ENCODE peak calls at places on chromosomes 1 and 21, in ten cellular contexts. R is H54, Y is NCI-H1436, L is H9, H is NCI-H345, X is NCI-H1048, Q is HEK293T, J is AG08396, Z is iPS-NIHi11, W is sciatic nerve. O is an unnamed sample.

GRCh38 chr1:226650236-226650841 is 88.7 kb downstream of the ITPKB start:
- DNase-seq in R (no peak), Y (no peak), L (no peak), H (no peak), X (no peak), Q (no peak), J (no peak), Z (no peak), W (no peak), O (no peak)

GRCh38 chr1:26627959-26628358 is 67.9 kb upstream of the ARID1A start:
- DNase-seq in R (no peak), Y (no peak), L (no peak), H (no peak), X (no peak), Q (no peak), J (no peak), Z (no peak), W (no peak), O (no peak)

GRCh38 chr1:101098907-101099306 is 73.3 kb upstream of the DPH5 start:
- DNase-seq in R (no peak), Y (no peak), L (no peak), H (no peak), X (no peak), Q (no peak), J (no peak), Z (no peak), W (no peak), O (no peak)

GRCh38 chr1:63615809-63616420 is 22.7 kb downstream of the PGM1 start:
- DNase-seq in R (peak; percentile 23), Y (peak; percentile 52), L (peak; percentile 57), H (peak; percentile 70), X (peak; percentile 11), Q (peak; percentile 85), J (peak; percentile 69), Z (peak; percentile 82), W (peak; percentile 69), O (peak; percentile 50)

GRCh38 chr1:202014915-202015676 is 4.7 kb downstream of the ELF3 start:
- DNase-seq in R (no peak), Y (no peak), L (no peak), H (no peak), X (no peak), Q (no peak), J (no peak), Z (no peak), W (no peak), O (no peak)

GRCh38 chr1:150537732-150538684 is 11.2 kb upstream of the ADAMTSL4 start:
- DNase-seq in R (no peak), Y (no peak), L (peak; percentile 82), H (no peak), X (no peak), Q (no peak), J (peak; percentile 63), Z (peak; percentile 77), W (no peak), O (no peak)

GRCh38 chr21:41866274-41866809 is 12.8 kb downstream of the PRDM15 start:
- DNase-seq in R (no peak), Y (no peak), L (no peak), H (no peak), X (no peak), Q (no peak), J (no peak), Z (no peak), W (no peak), O (no peak)

GRCh38 chr1:11571906-11572616 is 82.2 kb downstream of the FBXO2 start:
- DNase-seq in R (no peak), Y (no peak), L (peak; percentile 85), H (no peak), X (no peak), Q (peak; percentile 42), J (no peak), Z (peak; percentile 73), W (no peak), O (no peak)

GRCh38 chr1:5811419-5811818 is 180.8 kb downstream of the NPHP4 start:
- DNase-seq in R (no peak), Y (no peak), L (no peak), H (no peak), X (no peak), Q (no peak), J (no peak), Z (no peak), W (no peak), O (peak; percentile 90)

GRCh38 chr1:29801561-29801973 is 565.2 kb downstream of the PTPRU start:
- DNase-seq in R (no peak), Y (no peak), L (no peak), H (no peak), X (no peak), Q (peak; percentile 9), J (peak; percentile 2), Z (no peak), W (no peak), O (peak; percentile 21)

GRCh38 chr1:197336571-197336970 is 68.5 kb downstream of the CRB1 start:
- DNase-seq in R (no peak), Y (no peak), L (no peak), H (no peak), X (no peak), Q (no peak), J (no peak), Z (no peak), W (no peak), O (no peak)

GRCh38 chr1:203906932-203907331 is 45.5 kb downstream of the SNRPE start:
- DNase-seq in R (peak; percentile 73), Y (no peak), L (no peak), H (no peak), X (no peak), Q (no peak), J (peak; percentile 91), Z (peak; percentile 13), W (no peak), O (no peak)

GRCh38 chr1:103129255-103129654 is 20.9 kb upstream of the COL11A1 start:
- DNase-seq in R (no peak), Y (no peak), L (no peak), H (no peak), X (no peak), Q (no peak), J (peak; percentile 18), Z (no peak), W (no peak), O (no peak)

GRCh38 chr1:19204665-19205266 is 5.3 kb downstream of the UBR4 start:
- DNase-seq in R (no peak), Y (no peak), L (no peak), H (no peak), X (no peak), Q (no peak), J (no peak), Z (no peak), W (no peak), O (no peak)

GRCh38 chr21:44527156-44527982 is 12.6 kb downstream of the KRTAP10-1 start:
- DNase-seq in R (no peak), Y (no peak), L (peak; percentile 21), H (no peak), X (no peak), Q (no peak), J (no peak), Z (no peak), W (peak; percentile 44), O (no peak)

GRCh38 chr21:33350676-33351075 is 25.9 kb downstream of the IFNAR1 start:
- DNase-seq in R (no peak), Y (no peak), L (no peak), H (no peak), X (no peak), Q (no peak), J (no peak), Z (no peak), W (no peak), O (no peak)

GRCh38 chr1:173601588-173601987 is 1.3 kb downstream of the SLC9C2 start:
- DNase-seq in R (no peak), Y (no peak), L (no peak), H (no peak), X (no peak), Q (no peak), J (no peak), Z (no peak), W (no peak), O (no peak)

GRCh38 chr1:156511656-156512055 is 11.1 kb upstream of the MEF2D start:
- DNase-seq in R (no peak), Y (no peak), L (no peak), H (no peak), X (no peak), Q (no peak), J (no peak), Z (no peak), W (no peak), O (no peak)

GRCh38 chr1:226973898-226974543 is 33.9 kb downstream of the COQ8A start:
- DNase-seq in R (no peak), Y (no peak), L (peak; percentile 22), H (no peak), X (no peak), Q (no peak), J (peak; percentile 54), Z (no peak), W (no peak), O (no peak)

GRCh38 chr1:41322835-41323234 is 38.4 kb upstream of the FOXO6 start:
- DNase-seq in R (peak; percentile 51), Y (peak; percentile 52), L (peak; percentile 79), H (peak; percentile 33), X (no peak), Q (peak; percentile 58), J (peak; percentile 39), Z (peak; percentile 92), W (no peak), O (peak; percentile 37)

GRCh38 chr1:8562881-8563865 is 245.3 kb downstream of the SLC45A1 start:
- DNase-seq in R (no peak), Y (no peak), L (no peak), H (no peak), X (no peak), Q (no peak), J (peak; percentile 12), Z (no peak), W (no peak), O (no peak)

GRCh38 chr21:34630536-34631143 is 15.7 kb upstream of the RCAN1 start:
- DNase-seq in R (peak; percentile 47), Y (peak; percentile 50), L (no peak), H (peak; percentile 76), X (no peak), Q (peak; percentile 68), J (peak; percentile 68), Z (peak; percentile 76), W (no peak), O (peak; percentile 73)

GRCh38 chr1:208988811-208989222 is 594.7 kb upstream of the CAMK1G start:
- DNase-seq in R (peak; percentile 32), Y (peak; percentile 17), L (no peak), H (peak; percentile 43), X (no peak), Q (no peak), J (peak; percentile 31), Z (no peak), W (no peak), O (no peak)

GRCh38 chr1:25991937-25992688 is 5.8 kb downstream of the PAFAH2 start:
- DNase-seq in R (no peak), Y (no peak), L (no peak), H (no peak), X (no peak), Q (no peak), J (peak; percentile 28), Z (no peak), W (no peak), O (no peak)

GRCh38 chr1:244702620-244703019 is 49.7 kb downstream of the DESI2 start:
- DNase-seq in R (no peak), Y (no peak), L (no peak), H (no peak), X (no peak), Q (no peak), J (no peak), Z (no peak), W (no peak), O (no peak)

GRCh38 chr1:188128761-188129160 is 1300.0 kb downstream of the PLA2G4A start:
- DNase-seq in R (no peak), Y (no peak), L (peak; percentile 30), H (no peak), X (no peak), Q (no peak), J (peak; percentile 3), Z (peak; percentile 4), W (no peak), O (no peak)

O was measured in NCI-H1105 treated with DMSO at 0.1 percent for 48 hours.